ENCODE peak calls at places on chromosomes 13 and 19, in six cellular contexts. D, J, P, K, F and O are unnamed samples.
A peak's percentile ranks its signal among the peaks of the same experiment; 100 is the strongest.

GRCh38 chr19:41958367-41959055 is 610 bp downstream of the RABAC1 start:
- DNase-seq in P (peak; percentile 94), K (peak; percentile 97), F (peak; percentile 78), D (peak; percentile 79), J (peak; percentile 71), O (peak; percentile 40)

GRCh38 chr19:58009666-58010301 is 7.2 kb upstream of the ZNF606 start:
- DNase-seq in P (peak; percentile 57), K (peak; percentile 93), F (peak; percentile 61), D (peak; percentile 19), J (peak; percentile 87), O (no peak)

GRCh38 chr13:92657565-92657964 is 569.0 kb upstream of the GPC6 start:
- DNase-seq in J (peak; percentile 20), K (no peak), D (no peak), P (no peak), F (no peak), O (no peak)

GRCh38 chr19:51076602-51077213 is 6.0 kb downstream of the KLK14 start:
- DNase-seq in D (no peak), K (peak; percentile 85), J (no peak), P (no peak), F (no peak), O (no peak)

GRCh38 chr19:50759886-50760285 is 10.4 kb upstream of the GPR32 start:
- DNase-seq in F (no peak), K (no peak), J (peak; percentile 28), P (no peak), D (peak; percentile 28), O (peak; percentile 69)

GRCh38 chr19:18438331-18439024 is 545 bp upstream of the ISYNA1 start:
- DNase-seq in K (no peak), D (no peak), F (no peak), J (peak; percentile 88), P (no peak), O (no peak)

GRCh38 chr13:110528371-110528770 is 33.2 kb downstream of the RAB20 start:
- DNase-seq in F (peak; percentile 44), J (peak; percentile 94), D (no peak), P (no peak), K (no peak), O (no peak)

GRCh38 chr13:47374741-47375140 is 477.9 kb upstream of the HTR2A start:
- DNase-seq in K (no peak), P (no peak), J (no peak), F (no peak), D (no peak), O (no peak)

GRCh38 chr13:79621902-79622301 is 140.9 kb downstream of the NDFIP2 start:
- DNase-seq in J (no peak), P (no peak), D (no peak), K (no peak), F (no peak), O (no peak)

GRCh38 chr13:100887729-100888151 is 213.1 kb upstream of the TMTC4 start:
- DNase-seq in F (no peak), J (peak; percentile 15), D (no peak), P (no peak), K (no peak), O (no peak)

GRCh38 chr13:106570354-106570822 is 2.5 kb upstream of the ARGLU1 start:
- DNase-seq in D (no peak), J (peak; percentile 92), P (peak; percentile 92), K (peak; percentile 90), F (peak; percentile 71), O (peak; percentile 92)

GRCh38 chr19:5035817-5036732 is 67.2 kb downstream of the KDM4B start:
- DNase-seq in J (no peak), K (no peak), F (no peak), P (no peak), D (no peak), O (no peak)

GRCh38 chr13:43751624-43752023 is 35.1 kb downstream of the ENOX1 start:
- DNase-seq in F (no peak), J (peak; percentile 19), D (no peak), K (no peak), P (no peak), O (no peak)

GRCh38 chr19:34067861-34068271 is 104.4 kb upstream of the LSM14A start:
- DNase-seq in J (no peak), F (no peak), D (no peak), P (no peak), K (no peak), O (peak; percentile 54)

GRCh38 chr13:34990399-34991224 is 48.5 kb downstream of the NBEA start:
- DNase-seq in D (no peak), F (no peak), J (no peak), P (no peak), K (no peak), O (no peak)

GRCh38 chr19:8302734-8303133 is 5.4 kb downstream of the CD320 start:
- DNase-seq in P (peak; percentile 11), F (peak; percentile 2), K (peak; percentile 77), D (no peak), J (no peak), O (no peak)

GRCh38 chr19:5028229-5028886 is 59.4 kb downstream of the KDM4B start:
- DNase-seq in J (no peak), P (no peak), F (no peak), K (no peak), D (no peak), O (no peak)

GRCh38 chr13:44331912-44332840 is 41.4 kb upstream of the SERP2 start:
- DNase-seq in D (no peak), F (peak; percentile 67), P (peak; percentile 17), K (no peak), J (peak; percentile 95), O (no peak)

GRCh38 chr13:108268713-108269112 is 805 bp upstream of the TNFSF13B start:
- DNase-seq in K (no peak), P (no peak), J (no peak), F (no peak), D (peak; percentile 32), O (no peak)

GRCh38 chr13:30186644-30187431 is 120.5 kb downstream of the KATNAL1 start:
- DNase-seq in J (no peak), D (no peak), F (no peak), P (no peak), K (no peak), O (no peak)

GRCh38 chr19:28429356-28429755 is 783.6 kb downstream of the UQCRFS1 start:
- DNase-seq in F (no peak), P (no peak), J (no peak), D (no peak), K (no peak), O (no peak)

GRCh38 chr19:29564574-29565005 is 38.8 kb downstream of the VSTM2B start:
- DNase-seq in K (peak; percentile 56), J (no peak), P (no peak), F (no peak), D (no peak), O (no peak)

GRCh38 chr19:58229255-58229639 is 533 bp downstream of the ZNF544 start:
- DNase-seq in P (no peak), D (peak; percentile 48), F (no peak), K (no peak), J (peak; percentile 46), O (no peak)

GRCh38 chr13:33168326-33168960 is 117.1 kb downstream of the STARD13 start:
- DNase-seq in D (no peak), F (no peak), J (no peak), K (no peak), P (no peak), O (no peak)

DNA sequence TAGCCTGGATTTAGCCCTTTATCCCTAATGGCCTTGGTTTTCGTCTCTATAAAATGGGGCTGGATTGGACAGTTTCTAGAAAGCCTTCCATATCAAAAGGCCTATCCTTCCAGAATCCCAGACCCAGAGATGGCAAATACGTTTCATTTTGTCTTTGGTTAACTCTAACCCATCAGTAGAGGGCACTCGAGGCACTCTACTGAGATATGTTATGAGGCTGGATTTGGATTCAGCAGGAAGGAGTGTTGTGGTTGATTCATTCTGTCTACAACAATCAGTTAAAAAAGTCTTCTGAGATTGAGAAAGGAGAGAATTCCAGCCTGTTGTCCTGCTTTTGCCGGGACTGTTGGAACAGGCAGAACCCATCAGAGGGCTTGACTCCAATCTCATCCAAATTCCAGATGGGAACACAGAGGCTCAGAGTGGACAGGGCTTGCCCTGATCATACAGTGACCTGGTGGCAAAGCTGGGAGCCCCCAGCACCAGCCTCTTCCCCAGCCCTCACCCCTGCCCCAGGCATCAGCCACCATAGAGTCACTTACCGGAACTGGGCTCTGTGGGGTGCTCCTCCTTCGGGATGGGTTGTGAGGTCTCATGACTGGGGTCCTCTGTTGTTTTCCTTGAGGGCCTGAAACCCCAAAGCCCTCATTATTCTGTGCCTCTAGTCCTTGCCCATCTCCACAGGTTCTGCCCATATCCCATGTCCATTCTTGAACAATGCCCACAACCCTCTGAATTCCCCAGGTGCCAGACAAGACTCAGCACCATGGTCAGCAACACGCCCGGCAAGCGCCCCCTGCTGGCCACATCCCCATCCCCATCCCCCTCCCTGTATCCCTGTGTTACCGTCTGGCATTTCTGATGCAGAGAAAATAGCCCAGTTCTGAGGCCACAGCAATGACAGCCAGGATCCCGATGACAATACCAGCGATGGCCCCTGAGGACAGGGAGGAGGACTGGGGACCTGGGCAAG is 12.3 kb upstream of the ZNF180 start:
- DNase-seq in P (no peak), K (peak; percentile 65), F (no peak), D (peak; percentile 19), J (peak; percentile 52), O (peak; percentile 24)
- TF ChIP-seq CTCF in P (peak; percentile 7), K (no peak), F (no peak), D (peak; percentile 40), J (peak; percentile 76), O (peak; percentile 82)

DNA sequence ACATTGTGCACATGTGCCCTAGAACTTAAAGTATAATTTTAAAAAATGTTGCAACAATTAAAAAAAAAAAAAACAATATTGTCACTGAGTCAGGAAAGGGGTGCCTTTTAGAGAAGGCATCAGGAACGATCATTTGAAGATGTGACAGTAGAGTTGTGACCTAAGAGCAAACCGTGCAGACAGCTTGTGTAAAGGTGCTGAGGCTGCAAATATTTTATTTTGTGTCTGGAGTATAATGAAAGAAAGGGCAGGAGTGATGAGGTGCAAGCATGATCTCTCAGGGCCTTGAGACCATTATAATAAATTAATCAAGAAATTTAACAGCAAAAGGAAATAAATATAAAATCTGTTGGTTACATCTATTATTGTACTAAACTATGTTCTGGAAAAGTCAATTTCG is 1219.7 kb downstream of the OLFM4 start:
- DNase-seq in J (no peak), F (no peak), P (no peak), K (no peak), D (no peak), O (no peak)
- H3K4me3 ChIP-seq in J (no peak overlapping the region), F (no peak overlapping the region), P (no peak overlapping the region), K (no peak overlapping the region), D (no peak overlapping the region), O (no peak overlapping the region)

GRCh38 chr13:51590966-51591627 is 6.8 kb downstream of the WDFY2 start:
- DNase-seq in J (peak; percentile 97), D (no peak), F (peak; percentile 43), K (no peak), P (no peak), O (no peak)
- TF ChIP-seq CTCF in J (no peak), D (no peak), F (no peak), K (no peak), P (no peak), O (no peak)

GRCh38 chr19:15475169-15475568 is 4.1 kb downstream of the PGLYRP2 start:
- DNase-seq in F (no peak), D (no peak), K (no peak), P (no peak), J (no peak), O (no peak)

GRCh38 chr19:15468675-15469512 is 4.5 kb upstream of the RASAL3 start:
- DNase-seq in F (no peak), J (no peak), P (peak; percentile 54), D (no peak), K (no peak), O (no peak)

GRCh38 chr19:15469513-15470297 is 5.4 kb upstream of the RASAL3 start:
- DNase-seq in P (no peak), D (peak; percentile 37), F (no peak), J (no peak), K (no peak), O (no peak)

GRCh38 chr19:15467734-15468214 is 3.4 kb upstream of the RASAL3 start:
- DNase-seq in F (no peak), D (no peak), P (no peak), K (no peak), J (no peak), O (no peak)

GRCh38 chr19:15471639-15472101 is 7.3 kb upstream of the RASAL3 start:
- DNase-seq in P (no peak), K (no peak), J (no peak), D (no peak), F (no peak), O (no peak)
- H3K4me3 ChIP-seq in P (no peak overlapping the region), K (no peak overlapping the region), J (no peak overlapping the region), D (no peak overlapping the region), F (no peak overlapping the region), O (no peak overlapping the region)